ENCODE peak calls at places on chromosome X, in six cellular contexts. A is cardiac muscle cell, H is fibroblast of lung, W is ovary, G is activated B cell treated with CpG ODN at 0.5 μM for 24 hours, V is bronchial epithelial cell. C is an unnamed sample.

GRCh38 chrX:41561045-41561444 is 113.9 kb downstream of the NYX start:
- DNase-seq in A (no peak), H (peak; percentile 89), W (no peak), G (no peak), V (peak; percentile 75), C (no peak)

GRCh38 chrX:47185241-47185640 is 8.4 kb upstream of the UBA1 start:
- DNase-seq in A (no peak), H (no peak), W (no peak), G (no peak), V (no peak), C (no peak)

GRCh38 chrX:124216396-124217124 is 115.9 kb upstream of the TEX13D start:
- DNase-seq in A (no peak), H (no peak), W (no peak), G (no peak), V (no peak), C (no peak)

GRCh38 chrX:132532955-132533354 is 44.1 kb upstream of the MBNL3 start:
- DNase-seq in A (no peak), H (peak; percentile 82), W (no peak), G (no peak), V (peak; percentile 25), C (peak; percentile 1)

GRCh38 chrX:96372313-96373046 is 312.2 kb upstream of the DIAPH2 start:
- DNase-seq in A (peak; percentile 70), H (peak; percentile 79), W (no peak), G (no peak), V (peak; percentile 36), C (peak; percentile 24)

GRCh38 chrX:84737471-84737871 is 235.2 kb upstream of the HDX start:
- DNase-seq in A (no peak), H (peak; percentile 71), W (peak; percentile 28), G (no peak), V (no peak), C (no peak)

GRCh38 chrX:123184199-123184857 is at the start of gene GRIA3:
- DNase-seq in A (no peak), H (peak; percentile 0), W (no peak), G (no peak), V (peak; percentile 22), C (no peak)

GRCh38 chrX:45445745-45446412 is 245.2 kb upstream of the DIPK2B start:
- DNase-seq in A (no peak), H (peak; percentile 70), W (no peak), G (no peak), V (peak; percentile 88), C (no peak)

GRCh38 chrX:136275553-136275952 is 24.4 kb upstream of the MAP7D3 start:
- DNase-seq in A (peak; percentile 5), H (no peak), W (no peak), G (no peak), V (peak; percentile 10), C (no peak)

GRCh38 chrX:10781847-10782530 is 161.6 kb upstream of the MID1 start:
- DNase-seq in A (no peak), H (no peak), W (no peak), G (no peak), V (peak; percentile 56), C (no peak)

GRCh38 chrX:154298312-154298711 is 2.7 kb downstream of the TKTL1 start:
- DNase-seq in A (no peak), H (no peak), W (no peak), G (no peak), V (peak; percentile 30), C (no peak)

GRCh38 chrX:11137543-11138139 is 26.5 kb downstream of the HCCS start:
- DNase-seq in A (peak; percentile 32), H (peak; percentile 75), W (no peak), G (no peak), V (peak; percentile 20), C (peak; percentile 4)

GRCh38 chrX:1933964-1934363 is 319.1 kb downstream of the ASMT start:
- DNase-seq in A (no peak), H (no peak), W (no peak), G (no peak), V (no peak), C (no peak)

GRCh38 chrX:1932231-1932630 is 317.4 kb downstream of the ASMT start:
- DNase-seq in A (peak; percentile 44), H (no peak), W (no peak), G (no peak), V (no peak), C (no peak)

GRCh38 chrX:1941291-1941690 is 326.4 kb downstream of the ASMT start:
- DNase-seq in A (peak; percentile 15), H (no peak), W (no peak), G (no peak), V (no peak), C (no peak)

DNA sequence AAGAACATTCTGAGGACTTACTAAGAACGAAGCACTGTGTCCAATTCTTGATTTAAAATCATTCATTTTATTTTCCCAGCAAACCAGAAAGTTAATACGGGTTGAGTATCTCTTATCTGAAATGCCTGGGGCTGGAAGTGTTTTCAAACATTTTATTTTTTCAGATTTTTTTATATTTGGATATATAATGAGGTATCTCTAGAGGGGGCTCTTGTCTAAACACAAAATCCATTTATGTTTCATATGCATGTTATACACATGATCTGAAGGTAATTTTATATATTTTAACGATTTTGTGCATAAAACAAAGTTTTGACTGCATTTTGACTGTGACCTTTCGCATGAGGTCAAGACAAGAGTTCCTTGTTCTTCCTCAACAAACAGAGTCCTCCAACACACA is 320.9 kb downstream of the ASMT start:
- DNase-seq in A (no peak), H (no peak), W (no peak), G (no peak), V (no peak), C (no peak)
- TF ChIP-seq CTCF in A (no peak), H (no peak), W (no peak), G (no peak), V (no peak), C (no peak)

GRCh38 chrX:103488794-103489193 is 30.5 kb downstream of the RAB40A start:
- DNase-seq in A (no peak), H (no peak), W (no peak), G (no peak), V (no peak), C (no peak)

GRCh38 chrX:103483720-103484119 is 35.6 kb downstream of the RAB40A start:
- DNase-seq in A (no peak), H (no peak), W (no peak), G (no peak), V (no peak), C (no peak)

GRCh38 chrX:103488332-103488731 is 31.0 kb downstream of the RAB40A start:
- DNase-seq in A (peak; percentile 11), H (peak; percentile 38), W (no peak), G (no peak), V (no peak), C (no peak)
- TF ChIP-seq CTCF in A (peak; percentile 42), H (peak; percentile 51), W (no peak), G (no peak), V (peak; percentile 24), C (no peak)

DNA sequence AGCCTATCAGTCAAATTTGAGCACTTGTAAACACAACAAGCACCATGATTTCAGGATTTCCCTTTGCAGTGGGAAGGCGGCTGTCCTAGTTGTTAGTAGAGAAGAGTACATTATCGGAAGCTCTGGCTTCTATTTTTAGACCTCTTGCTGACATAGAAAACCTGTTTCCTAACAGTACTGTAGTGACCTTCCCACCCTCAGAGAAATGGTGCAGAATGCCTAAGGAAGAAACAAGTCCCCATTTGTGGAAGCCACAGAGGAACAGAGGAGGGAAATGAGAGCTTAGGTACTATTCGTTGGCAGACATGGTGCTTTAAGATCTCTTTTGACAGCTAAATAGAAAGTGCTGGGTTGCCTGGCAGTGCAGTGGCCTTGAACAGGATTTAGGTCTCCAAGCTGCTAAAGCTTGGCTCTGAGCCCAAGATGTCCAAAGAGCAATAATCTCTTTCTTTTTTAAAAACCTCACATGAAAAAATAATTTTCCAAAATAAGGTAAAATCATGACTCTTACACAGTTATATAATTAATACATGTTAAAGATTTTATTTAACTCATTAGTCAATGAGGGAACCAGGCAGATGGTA is 24.9 kb downstream of the GLRA2 start:
- DNase-seq in A (peak; percentile 20), H (peak; percentile 0), W (peak; percentile 44), G (no peak), V (no peak), C (no peak)
- TF ChIP-seq CTCF in A (no peak), H (no peak), W (no peak), G (no peak), V (no peak), C (no peak)

GRCh38 chrX:64642482-64642881 is 247.2 kb upstream of the MTMR8 start:
- DNase-seq in A (no peak), H (no peak), W (no peak), G (no peak), V (no peak), C (no peak)
- TF ChIP-seq CTCF in A (no peak), H (no peak), W (no peak), G (no peak), V (no peak), C (no peak)

DNA sequence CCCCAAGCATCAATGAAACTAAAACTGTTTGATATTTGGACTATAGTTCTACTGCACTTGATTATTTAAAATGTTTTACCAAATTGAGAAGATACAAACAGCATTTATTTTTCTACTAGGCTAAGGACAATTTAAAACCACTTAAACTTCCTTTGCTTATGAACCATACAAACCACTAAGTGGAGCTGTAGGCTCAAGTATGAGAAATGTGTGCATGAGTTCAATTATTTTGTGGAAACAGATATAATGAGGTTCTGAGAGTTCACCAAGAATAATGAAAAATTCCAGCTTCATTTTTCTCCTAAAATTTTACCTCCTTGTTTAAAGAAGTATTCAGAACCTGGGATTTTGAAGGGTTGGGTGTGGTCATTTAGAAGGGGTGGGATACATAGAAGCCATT is 63.1 kb downstream of the SERPINA7 start:
- DNase-seq in A (peak; percentile 20), H (peak; percentile 21), W (no peak), G (no peak), V (peak; percentile 16), C (no peak)
- TF ChIP-seq CTCF in A (peak; percentile 24), H (no peak), W (no peak), G (no peak), V (peak; percentile 8), C (no peak)

GRCh38 chrX:118807151-118808017 is 16.2 kb upstream of the ZCCHC12 start:
- DNase-seq in A (peak; percentile 52), H (peak; percentile 54), W (peak; percentile 39), G (peak; percentile 30), V (peak; percentile 42), C (peak; percentile 51)
- TF ChIP-seq CTCF in A (peak; percentile 61), H (peak; percentile 66), W (no peak), G (no peak), V (peak; percentile 68), C (peak; percentile 56)

GRCh38 chrX:49251325-49251724 is 13.2 kb downstream of the FOXP3 start:
- DNase-seq in A (no peak), H (no peak), W (no peak), G (no peak), V (no peak), C (no peak)
- TF ChIP-seq CTCF in A (no peak), H (no peak), W (no peak), G (no peak), V (no peak), C (no peak)

C was measured in Calu3.